ENCODE peak calls at places on chromosomes 13 and 19, in four cellular contexts. O is IMR-90, P is K562, W is GM12878. T is an unnamed sample.

GRCh38 chr13:99057310-99057975 is 79.6 kb upstream of the DOCK9 start:
- DNase-seq in O (peak; percentile 31), P (no peak), W (no peak), T (no peak)

GRCh38 chr19:34269968-34270621 is 15.7 kb downstream of the GARRE1 start:
- DNase-seq in O (peak; percentile 66), P (no peak), W (peak; percentile 62), T (no peak)

GRCh38 chr13:103055166-103055565 is 11.1 kb downstream of the SLC10A2 start:
- DNase-seq in O (no peak), P (no peak), W (no peak), T (no peak)

GRCh38 chr13:99281811-99282263 is 23.7 kb upstream of the GPR18 start:
- DNase-seq in O (no peak), P (no peak), W (no peak), T (no peak)

GRCh38 chr13:26599403-26599802 is 41.9 kb downstream of the WASF3 start:
- DNase-seq in O (no peak), P (no peak), W (no peak), T (no peak)

GRCh38 chr13:104004572-104004971 is 938.4 kb upstream of the SLC10A2 start:
- DNase-seq in O (no peak), P (no peak), W (no peak), T (no peak)

GRCh38 chr13:33172400-33172799 is 113.2 kb downstream of the STARD13 start:
- DNase-seq in O (no peak), P (no peak), W (no peak), T (no peak)

GRCh38 chr13:31930901-31931522 is 100.6 kb upstream of the FRY start:
- DNase-seq in O (no peak), P (peak; percentile 4), W (peak; percentile 70), T (no peak)

GRCh38 chr19:30664358-30665058 is 292.3 kb downstream of the ZNF536 start:
- DNase-seq in O (peak; percentile 4), P (no peak), W (no peak), T (no peak)

GRCh38 chr13:97295279-97296182 is 73.4 kb downstream of the MBNL2 start:
- DNase-seq in O (peak; percentile 92), P (no peak), W (no peak), T (no peak)

GRCh38 chr13:73996569-73996968 is 137.6 kb downstream of the KLF12 start:
- DNase-seq in O (no peak), P (no peak), W (no peak), T (no peak)

GRCh38 chr19:47790398-47790814 is 11.9 kb downstream of the SELENOW start:
- DNase-seq in O (peak; percentile 59), P (peak; percentile 85), W (no peak), T (peak; percentile 100)

GRCh38 chr13:43964698-43965097 is 85.0 kb downstream of the LACC1 start:
- DNase-seq in O (no peak), P (no peak), W (no peak), T (no peak)

GRCh38 chr19:57817976-57818375 is 3.3 kb upstream of the ZNF552 start:
- DNase-seq in O (no peak), P (no peak), W (no peak), T (no peak)

GRCh38 chr19:41341669-41342490 is 11.8 kb downstream of the TGFB1 start:
- DNase-seq in O (no peak), P (no peak), W (no peak), T (no peak)

GRCh38 chr13:73465629-73465974 is 406.8 kb downstream of the KLF5 start:
- DNase-seq in O (peak; percentile 42), P (peak; percentile 28), W (no peak), T (no peak)

GRCh38 chr19:35164418-35164817 is 9.9 kb downstream of the FXYD5 start:
- DNase-seq in O (no peak), P (no peak), W (no peak), T (no peak)

GRCh38 chr13:110641055-110642015 is 26.0 kb downstream of the NAXD start:
- DNase-seq in O (peak; percentile 53), P (no peak), W (no peak), T (no peak)

GRCh38 chr13:66665991-66666390 is 564.1 kb downstream of the PCDH9 start:
- DNase-seq in O (peak; percentile 88), P (no peak), W (no peak), T (no peak)

GRCh38 chr13:44779085-44779484 is 203.0 kb upstream of the TSC22D1 start:
- DNase-seq in O (no peak), P (no peak), W (no peak), T (no peak)

GRCh38 chr13:100182894-100183490 is 94.1 kb downstream of the PCCA start:
- DNase-seq in O (no peak), P (no peak), W (no peak), T (no peak)

GRCh38 chr19:55348317-55349034 is 6.0 kb downstream of the COX6B2 start:
- DNase-seq in O (no peak), P (no peak), W (no peak), T (no peak)

GRCh38 chr13:65555973-65556372 is 1674.2 kb downstream of the PCDH9 start:
- DNase-seq in O (no peak), P (no peak), W (no peak), T (no peak)

GRCh38 chr19:19403373-19403901 is 2.0 kb upstream of the GATAD2A start:
- DNase-seq in O (peak; percentile 44), P (peak; percentile 64), W (no peak), T (no peak)

GRCh38 chr13:99686157-99686572 is 184.9 kb downstream of the TM9SF2 start:
- DNase-seq in O (peak; percentile 4), P (peak; percentile 76), W (no peak), T (peak; percentile 52)

GRCh38 chr13:98977568-98978270 is at the start of gene DOCK9:
- DNase-seq in O (peak; percentile 65), P (no peak), W (no peak), T (no peak)

GRCh38 chr19:42111811-42112210 is 20.4 kb downstream of the POU2F2 start:
- DNase-seq in O (peak; percentile 52), P (no peak), W (no peak), T (no peak)

GRCh38 chr13:94674609-94675348 is 37.6 kb downstream of the SOX21 start:
- DNase-seq in O (peak; percentile 30), P (peak; percentile 64), W (no peak), T (no peak)

GRCh38 chr19:14107581-14108461 is 9.7 kb downstream of the PRKACA start:
- DNase-seq in O (no peak), P (no peak), W (no peak), T (no peak)

GRCh38 chr19:35135389-35135909 is 590 bp upstream of the LGI4 start:
- DNase-seq in O (peak; percentile 55), P (peak; percentile 92), W (no peak), T (no peak)

GRCh38 chr19:13156968-13157882 is 7.0 kb downstream of the IER2 start:
- DNase-seq in O (no peak), P (no peak), W (no peak), T (no peak)

GRCh38 chr19:7083076-7083956 is 13.8 kb downstream of the ZNF557 start:
- DNase-seq in O (peak; percentile 38), P (no peak), W (no peak), T (no peak)

GRCh38 chr13:26895081-26895807 is 134.7 kb upstream of the GPR12 start:
- DNase-seq in O (no peak), P (no peak), W (no peak), T (no peak)

GRCh38 chr13:44399045-44399444 is 25.4 kb downstream of the SERP2 start:
- DNase-seq in O (no peak), P (no peak), W (no peak), T (no peak)

GRCh38 chr19:41997851-41998229 is 3.8 kb upstream of the ATP1A3 start:
- DNase-seq in O (no peak), P (no peak), W (no peak), T (no peak)

DNA sequence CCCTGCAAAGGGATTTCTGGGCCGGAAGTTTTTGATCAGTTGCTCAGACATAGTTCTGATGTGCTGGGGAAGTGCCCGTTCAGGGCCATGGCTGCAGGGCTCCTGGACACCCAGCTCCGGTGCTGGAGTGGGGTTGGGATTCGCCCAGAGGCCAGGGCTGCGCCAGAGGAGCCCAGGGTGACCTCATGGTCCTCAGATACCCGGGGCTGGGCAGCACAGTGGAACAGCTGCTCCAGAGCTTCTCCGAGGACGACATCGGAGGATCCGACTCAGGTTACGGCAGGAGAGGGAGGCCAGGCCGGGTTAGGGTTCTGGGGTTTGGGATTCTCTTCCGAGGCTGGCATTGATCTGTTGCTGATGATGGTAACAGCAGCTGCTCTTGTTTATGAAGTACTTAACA is 20.9 kb downstream of the CARM1 start:
- DNase-seq in O (no peak), P (no peak), W (no peak), T (no peak)
- TF ChIP-seq CHD1 in O (no peak), P (no peak), W (no peak), T (no peak)

GRCh38 chr13:78657699-78658629 is 991 bp downstream of the OBI1 start:
- DNase-seq in O (peak; percentile 8), P (peak; percentile 22), W (no peak), T (no peak)
- TF ChIP-seq CHD1 in O (no peak), P (no peak), W (no peak), T (no peak)

GRCh38 chr19:3478409-3479176 is 1.7 kb downstream of the SMIM24 start:
- DNase-seq in O (no peak), P (no peak), W (no peak), T (no peak)

GRCh38 chr19:3477506-3477905 is 2.8 kb downstream of the SMIM24 start:
- DNase-seq in O (no peak), P (no peak), W (no peak), T (no peak)

GRCh38 chr19:3480383-3481091 is at the start of gene SMIM24:
- DNase-seq in O (no peak), P (no peak), W (no peak), T (peak; percentile 53)

GRCh38 chr19:3479819-3480215 is 508 bp downstream of the SMIM24 start:
- DNase-seq in O (no peak), P (peak; percentile 91), W (no peak), T (no peak)

GRCh38 chr19:3479177-3479818 is 1.0 kb downstream of the SMIM24 start:
- DNase-seq in O (no peak), P (peak; percentile 96), W (no peak), T (peak; percentile 69)
- TF ChIP-seq CHD1 in O (no peak), P (no peak), W (no peak), T (no peak)

GRCh38 chr19:50365434-50366306 is at the start of gene NAPSA:
- DNase-seq in O (no peak), P (no peak), W (no peak), T (no peak)

GRCh38 chr19:50371914-50372475 is 4.3 kb upstream of the NR1H2 start:
- DNase-seq in O (no peak), P (no peak), W (no peak), T (no peak)

DNA sequence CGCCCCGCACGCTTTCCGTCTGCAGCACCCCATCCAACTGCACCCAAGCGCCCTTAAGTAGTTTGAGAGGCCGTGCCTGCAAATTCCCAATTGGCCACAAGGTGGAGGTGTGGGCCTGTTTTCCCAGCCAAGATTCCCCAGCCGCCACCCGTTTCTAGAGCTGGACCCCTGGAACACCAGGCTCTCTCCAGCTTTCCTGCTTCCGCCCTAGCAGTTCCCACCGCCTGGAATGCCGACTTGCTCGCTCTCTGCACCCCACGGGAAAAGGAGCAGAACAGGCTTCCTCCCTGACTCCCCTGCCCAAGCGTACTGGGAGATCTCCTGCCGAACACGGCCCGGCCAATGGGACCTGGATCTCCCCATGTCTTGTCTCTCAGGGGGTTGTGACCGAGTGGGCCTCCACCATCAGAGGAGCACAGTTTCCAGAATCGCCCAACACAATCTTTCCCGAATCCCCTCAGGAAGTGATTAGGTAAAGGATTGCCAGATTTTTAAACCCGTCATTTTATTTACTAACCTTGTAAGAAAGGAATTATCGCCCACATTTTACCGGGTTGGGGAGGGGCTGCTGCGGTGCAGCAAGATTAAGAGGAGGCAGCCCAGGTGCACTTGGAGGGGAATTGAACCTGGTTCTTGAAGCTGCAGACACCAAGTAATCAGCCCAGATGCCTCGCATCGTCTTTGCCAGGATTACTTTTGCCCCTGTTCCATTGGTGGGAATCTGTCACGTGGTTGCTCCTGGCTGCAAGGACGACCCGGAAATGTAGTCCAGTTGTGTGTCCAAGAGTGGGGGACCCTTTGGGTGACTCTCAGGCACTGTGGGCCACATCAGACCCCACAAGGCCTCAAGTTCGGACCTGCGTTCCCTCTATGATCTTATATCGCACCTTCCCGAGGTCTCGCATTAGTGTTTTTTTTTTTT is 3.5 kb upstream of the NAPSA start:
- DNase-seq in O (peak; percentile 83), P (peak; percentile 93), W (peak; percentile 78), T (peak; percentile 95)
- TF ChIP-seq CHD1 in O (no peak), P (peak; percentile 70), W (no peak), T (no peak)